ENCODE peak calls at places on chromosomes 4 and X, in five cellular contexts. One of them, this sample, is unnamed.

GRCh38 chr4:80710748-80711451 is 319.6 kb upstream of the BMP3 start:
- DNase-seq in RWPE1: no peak
- DNase-seq in amygdala: no peak
- DNase-seq in activated T-helper 1 cell treated with Interleukin-2 at 50 U/mL for 16 hours: no peak
- DNase-seq in stimulated activated CD4-positive, alpha-beta T cell treated with anti-CD3 and anti-CD28 coated beads, Interleukin-1b, Interleukin-23, amount 100 ng/mL, for 4 hours: no peak
- DNase-seq in this sample: no peak

GRCh38 chr4:43277003-43277402 is 384.5 kb downstream of the GRXCR1 start:
- DNase-seq in stimulated activated CD4-positive, alpha-beta T cell treated with anti-CD3 and anti-CD28 coated beads, Interleukin-1b, Interleukin-23, amount 100 ng/mL, for 4 hours: no peak
- DNase-seq in RWPE1: peak
- DNase-seq in activated T-helper 1 cell treated with Interleukin-2 at 50 U/mL for 16 hours: no peak
- DNase-seq in amygdala: no peak
- DNase-seq in this sample: no peak

GRCh38 chrX:31224321-31225012 is 152.6 kb upstream of the FTHL17 start:
- DNase-seq in RWPE1: no peak
- DNase-seq in amygdala: no peak
- DNase-seq in stimulated activated CD4-positive, alpha-beta T cell treated with anti-CD3 and anti-CD28 coated beads, Interleukin-1b, Interleukin-23, amount 100 ng/mL, for 4 hours: no peak
- DNase-seq in activated T-helper 1 cell treated with Interleukin-2 at 50 U/mL for 16 hours: no peak
- DNase-seq in this sample: no peak

GRCh38 chr4:23999714-24000113 is 109.9 kb upstream of the PPARGC1A start:
- DNase-seq in amygdala: no peak
- DNase-seq in activated T-helper 1 cell treated with Interleukin-2 at 50 U/mL for 16 hours: no peak
- DNase-seq in stimulated activated CD4-positive, alpha-beta T cell treated with anti-CD3 and anti-CD28 coated beads, Interleukin-1b, Interleukin-23, amount 100 ng/mL, for 4 hours: no peak
- DNase-seq in RWPE1: peak
- DNase-seq in this sample: no peak

GRCh38 chr4:1727117-1728031 is 6.1 kb downstream of the TACC3 start:
- DNase-seq in RWPE1: peak
- DNase-seq in amygdala: no peak
- DNase-seq in activated T-helper 1 cell treated with Interleukin-2 at 50 U/mL for 16 hours: no peak
- DNase-seq in stimulated activated CD4-positive, alpha-beta T cell treated with anti-CD3 and anti-CD28 coated beads, Interleukin-1b, Interleukin-23, amount 100 ng/mL, for 4 hours: no peak
- DNase-seq in this sample: no peak

GRCh38 chr4:85825937-85826678 is 351.2 kb downstream of the ARHGAP24 start:
- DNase-seq in activated T-helper 1 cell treated with Interleukin-2 at 50 U/mL for 16 hours: no peak
- DNase-seq in stimulated activated CD4-positive, alpha-beta T cell treated with anti-CD3 and anti-CD28 coated beads, Interleukin-1b, Interleukin-23, amount 100 ng/mL, for 4 hours: no peak
- DNase-seq in amygdala: no peak
- DNase-seq in RWPE1: no peak
- DNase-seq in this sample: no peak

GRCh38 chrX:18424482-18425198 is 768 bp upstream of the CDKL5 start:
- DNase-seq in stimulated activated CD4-positive, alpha-beta T cell treated with anti-CD3 and anti-CD28 coated beads, Interleukin-1b, Interleukin-23, amount 100 ng/mL, for 4 hours: no peak
- DNase-seq in RWPE1: no peak
- DNase-seq in amygdala: no peak
- DNase-seq in activated T-helper 1 cell treated with Interleukin-2 at 50 U/mL for 16 hours: peak
- DNase-seq in this sample: no peak

GRCh38 chr4:99615210-99615834 is 40.7 kb downstream of the MTTP start:
- DNase-seq in stimulated activated CD4-positive, alpha-beta T cell treated with anti-CD3 and anti-CD28 coated beads, Interleukin-1b, Interleukin-23, amount 100 ng/mL, for 4 hours: no peak
- DNase-seq in activated T-helper 1 cell treated with Interleukin-2 at 50 U/mL for 16 hours: no peak
- DNase-seq in amygdala: no peak
- DNase-seq in RWPE1: no peak
- DNase-seq in this sample: no peak

GRCh38 chrX:42128587-42128986 is 205.2 kb upstream of the CASK start:
- DNase-seq in stimulated activated CD4-positive, alpha-beta T cell treated with anti-CD3 and anti-CD28 coated beads, Interleukin-1b, Interleukin-23, amount 100 ng/mL, for 4 hours: no peak
- DNase-seq in activated T-helper 1 cell treated with Interleukin-2 at 50 U/mL for 16 hours: no peak
- DNase-seq in amygdala: no peak
- DNase-seq in RWPE1: no peak
- DNase-seq in this sample: no peak

GRCh38 chr4:83207497-83208105 is 77.0 kb downstream of the COQ2 start:
- DNase-seq in amygdala: no peak
- DNase-seq in stimulated activated CD4-positive, alpha-beta T cell treated with anti-CD3 and anti-CD28 coated beads, Interleukin-1b, Interleukin-23, amount 100 ng/mL, for 4 hours: no peak
- DNase-seq in activated T-helper 1 cell treated with Interleukin-2 at 50 U/mL for 16 hours: no peak
- DNase-seq in RWPE1: peak
- DNase-seq in this sample: no peak

GRCh38 chrX:44344194-44344593 is 722 bp upstream of the EFHC2 start:
- DNase-seq in stimulated activated CD4-positive, alpha-beta T cell treated with anti-CD3 and anti-CD28 coated beads, Interleukin-1b, Interleukin-23, amount 100 ng/mL, for 4 hours: peak
- DNase-seq in RWPE1: no peak
- DNase-seq in activated T-helper 1 cell treated with Interleukin-2 at 50 U/mL for 16 hours: peak
- DNase-seq in amygdala: no peak
- DNase-seq in this sample: no peak

GRCh38 chrX:155592331-155592730 is 20.4 kb downstream of the TMLHE start:
- DNase-seq in stimulated activated CD4-positive, alpha-beta T cell treated with anti-CD3 and anti-CD28 coated beads, Interleukin-1b, Interleukin-23, amount 100 ng/mL, for 4 hours: no peak
- DNase-seq in RWPE1: no peak
- DNase-seq in activated T-helper 1 cell treated with Interleukin-2 at 50 U/mL for 16 hours: no peak
- DNase-seq in amygdala: no peak
- DNase-seq in this sample: no peak

GRCh38 chr4:123127865-123128264 is 205.5 kb upstream of the NUDT6 start:
- DNase-seq in stimulated activated CD4-positive, alpha-beta T cell treated with anti-CD3 and anti-CD28 coated beads, Interleukin-1b, Interleukin-23, amount 100 ng/mL, for 4 hours: no peak
- DNase-seq in amygdala: no peak
- DNase-seq in activated T-helper 1 cell treated with Interleukin-2 at 50 U/mL for 16 hours: no peak
- DNase-seq in RWPE1: peak
- DNase-seq in this sample: no peak

GRCh38 chr4:40648742-40649281 is 19.1 kb upstream of the RBM47 start:
- DNase-seq in RWPE1: no peak
- DNase-seq in activated T-helper 1 cell treated with Interleukin-2 at 50 U/mL for 16 hours: no peak
- DNase-seq in stimulated activated CD4-positive, alpha-beta T cell treated with anti-CD3 and anti-CD28 coated beads, Interleukin-1b, Interleukin-23, amount 100 ng/mL, for 4 hours: no peak
- DNase-seq in amygdala: no peak
- DNase-seq in this sample: no peak

GRCh38 chrX:153499876-153500275 is 5.1 kb downstream of the BGN start:
- DNase-seq in stimulated activated CD4-positive, alpha-beta T cell treated with anti-CD3 and anti-CD28 coated beads, Interleukin-1b, Interleukin-23, amount 100 ng/mL, for 4 hours: no peak
- DNase-seq in RWPE1: no peak
- DNase-seq in amygdala: peak
- DNase-seq in activated T-helper 1 cell treated with Interleukin-2 at 50 U/mL for 16 hours: no peak
- DNase-seq in this sample: peak

GRCh38 chr4:146382194-146382593 is 139.5 kb downstream of the SLC10A7 start:
- DNase-seq in amygdala: no peak
- DNase-seq in activated T-helper 1 cell treated with Interleukin-2 at 50 U/mL for 16 hours: no peak
- DNase-seq in RWPE1: no peak
- DNase-seq in stimulated activated CD4-positive, alpha-beta T cell treated with anti-CD3 and anti-CD28 coated beads, Interleukin-1b, Interleukin-23, amount 100 ng/mL, for 4 hours: no peak
- DNase-seq in this sample: no peak

GRCh38 chr4:55132775-55133174 is 7.4 kb upstream of the KDR start:
- DNase-seq in amygdala: no peak
- DNase-seq in activated T-helper 1 cell treated with Interleukin-2 at 50 U/mL for 16 hours: no peak
- DNase-seq in stimulated activated CD4-positive, alpha-beta T cell treated with anti-CD3 and anti-CD28 coated beads, Interleukin-1b, Interleukin-23, amount 100 ng/mL, for 4 hours: no peak
- DNase-seq in RWPE1: no peak
- DNase-seq in this sample: no peak

GRCh38 chr4:155405059-155405458 is 28.3 kb upstream of the MAP9 start:
- DNase-seq in RWPE1: no peak
- DNase-seq in stimulated activated CD4-positive, alpha-beta T cell treated with anti-CD3 and anti-CD28 coated beads, Interleukin-1b, Interleukin-23, amount 100 ng/mL, for 4 hours: no peak
- DNase-seq in activated T-helper 1 cell treated with Interleukin-2 at 50 U/mL for 16 hours: no peak
- DNase-seq in amygdala: no peak
- DNase-seq in this sample: no peak

GRCh38 chr4:155478336-155478825 is 101.6 kb upstream of the MAP9 start:
- DNase-seq in amygdala: no peak
- DNase-seq in stimulated activated CD4-positive, alpha-beta T cell treated with anti-CD3 and anti-CD28 coated beads, Interleukin-1b, Interleukin-23, amount 100 ng/mL, for 4 hours: no peak
- DNase-seq in RWPE1: no peak
- DNase-seq in activated T-helper 1 cell treated with Interleukin-2 at 50 U/mL for 16 hours: no peak
- DNase-seq in this sample: no peak

GRCh38 chr4:54061873-54062272 is 2.5 kb downstream of the CHIC2 start:
- DNase-seq in activated T-helper 1 cell treated with Interleukin-2 at 50 U/mL for 16 hours: no peak
- DNase-seq in stimulated activated CD4-positive, alpha-beta T cell treated with anti-CD3 and anti-CD28 coated beads, Interleukin-1b, Interleukin-23, amount 100 ng/mL, for 4 hours: no peak
- DNase-seq in amygdala: no peak
- DNase-seq in RWPE1: no peak
- DNase-seq in this sample: no peak

GRCh38 chrX:72366178-72366577 is 60.5 kb upstream of the CITED1 start:
- DNase-seq in amygdala: no peak
- DNase-seq in RWPE1: no peak
- DNase-seq in stimulated activated CD4-positive, alpha-beta T cell treated with anti-CD3 and anti-CD28 coated beads, Interleukin-1b, Interleukin-23, amount 100 ng/mL, for 4 hours: no peak
- DNase-seq in activated T-helper 1 cell treated with Interleukin-2 at 50 U/mL for 16 hours: no peak
- DNase-seq in this sample: no peak

GRCh38 chr4:83866821-83867220 is 330.9 kb downstream of the GPAT3 start:
- DNase-seq in amygdala: no peak
- DNase-seq in RWPE1: no peak
- DNase-seq in stimulated activated CD4-positive, alpha-beta T cell treated with anti-CD3 and anti-CD28 coated beads, Interleukin-1b, Interleukin-23, amount 100 ng/mL, for 4 hours: no peak
- DNase-seq in activated T-helper 1 cell treated with Interleukin-2 at 50 U/mL for 16 hours: no peak
- DNase-seq in this sample: no peak

GRCh38 chrX:96314974-96315373 is 369.7 kb upstream of the DIAPH2 start:
- DNase-seq in activated T-helper 1 cell treated with Interleukin-2 at 50 U/mL for 16 hours: no peak
- DNase-seq in amygdala: no peak
- DNase-seq in RWPE1: peak
- DNase-seq in stimulated activated CD4-positive, alpha-beta T cell treated with anti-CD3 and anti-CD28 coated beads, Interleukin-1b, Interleukin-23, amount 100 ng/mL, for 4 hours: no peak
- DNase-seq in this sample: no peak

GRCh38 chrX:1719270-1719669 is 104.4 kb downstream of the ASMT start:
- DNase-seq in stimulated activated CD4-positive, alpha-beta T cell treated with anti-CD3 and anti-CD28 coated beads, Interleukin-1b, Interleukin-23, amount 100 ng/mL, for 4 hours: no peak
- DNase-seq in RWPE1: no peak
- DNase-seq in activated T-helper 1 cell treated with Interleukin-2 at 50 U/mL for 16 hours: no peak
- DNase-seq in amygdala: no peak
- DNase-seq in this sample: no peak

GRCh38 chr4:165101641-165102040 is 11.0 kb downstream of the TMEM192 start:
- DNase-seq in activated T-helper 1 cell treated with Interleukin-2 at 50 U/mL for 16 hours: no peak
- DNase-seq in stimulated activated CD4-positive, alpha-beta T cell treated with anti-CD3 and anti-CD28 coated beads, Interleukin-1b, Interleukin-23, amount 100 ng/mL, for 4 hours: no peak
- DNase-seq in amygdala: no peak
- DNase-seq in RWPE1: no peak
- DNase-seq in this sample: no peak

GRCh38 chr4:79272761-79273160 is 53.1 kb downstream of the NAA11 start:
- DNase-seq in activated T-helper 1 cell treated with Interleukin-2 at 50 U/mL for 16 hours: no peak
- DNase-seq in stimulated activated CD4-positive, alpha-beta T cell treated with anti-CD3 and anti-CD28 coated beads, Interleukin-1b, Interleukin-23, amount 100 ng/mL, for 4 hours: no peak
- DNase-seq in amygdala: no peak
- DNase-seq in RWPE1: no peak
- DNase-seq in this sample: no peak

GRCh38 chr4:175614880-175615279 is 197.2 kb downstream of the GPM6A start:
- DNase-seq in RWPE1: no peak
- DNase-seq in amygdala: no peak
- DNase-seq in stimulated activated CD4-positive, alpha-beta T cell treated with anti-CD3 and anti-CD28 coated beads, Interleukin-1b, Interleukin-23, amount 100 ng/mL, for 4 hours: no peak
- DNase-seq in activated T-helper 1 cell treated with Interleukin-2 at 50 U/mL for 16 hours: no peak
- DNase-seq in this sample: no peak

GRCh38 chr4:3529363-3529762 is 2.9 kb downstream of the LRPAP1 start:
- DNase-seq in activated T-helper 1 cell treated with Interleukin-2 at 50 U/mL for 16 hours: no peak
- DNase-seq in RWPE1: no peak
- DNase-seq in amygdala: no peak
- DNase-seq in stimulated activated CD4-positive, alpha-beta T cell treated with anti-CD3 and anti-CD28 coated beads, Interleukin-1b, Interleukin-23, amount 100 ng/mL, for 4 hours: no peak
- DNase-seq in this sample: no peak

GRCh38 chrX:153967536-153968214 is 3.9 kb downstream of the HCFC1 start:
- DNase-seq in activated T-helper 1 cell treated with Interleukin-2 at 50 U/mL for 16 hours: no peak
- DNase-seq in amygdala: no peak
- DNase-seq in stimulated activated CD4-positive, alpha-beta T cell treated with anti-CD3 and anti-CD28 coated beads, Interleukin-1b, Interleukin-23, amount 100 ng/mL, for 4 hours: no peak
- DNase-seq in RWPE1: no peak
- DNase-seq in this sample: no peak

GRCh38 chrX:64570204-64570603 is 175.0 kb upstream of the MTMR8 start:
- DNase-seq in stimulated activated CD4-positive, alpha-beta T cell treated with anti-CD3 and anti-CD28 coated beads, Interleukin-1b, Interleukin-23, amount 100 ng/mL, for 4 hours: no peak
- DNase-seq in activated T-helper 1 cell treated with Interleukin-2 at 50 U/mL for 16 hours: no peak
- DNase-seq in amygdala: no peak
- DNase-seq in RWPE1: no peak
- DNase-seq in this sample: no peak

GRCh38 chr4:72397314-72397713 is 171.7 kb downstream of the ADAMTS3 start:
- DNase-seq in activated T-helper 1 cell treated with Interleukin-2 at 50 U/mL for 16 hours: no peak
- DNase-seq in RWPE1: no peak
- DNase-seq in amygdala: no peak
- DNase-seq in stimulated activated CD4-positive, alpha-beta T cell treated with anti-CD3 and anti-CD28 coated beads, Interleukin-1b, Interleukin-23, amount 100 ng/mL, for 4 hours: no peak
- DNase-seq in this sample: no peak

GRCh38 chr4:106809083-106809482 is 227.0 kb downstream of the DKK2 start:
- DNase-seq in activated T-helper 1 cell treated with Interleukin-2 at 50 U/mL for 16 hours: no peak
- DNase-seq in stimulated activated CD4-positive, alpha-beta T cell treated with anti-CD3 and anti-CD28 coated beads, Interleukin-1b, Interleukin-23, amount 100 ng/mL, for 4 hours: no peak
- DNase-seq in amygdala: no peak
- DNase-seq in RWPE1: peak
- DNase-seq in this sample: no peak

GRCh38 chrX:3268804-3269203 is 77.6 kb downstream of the MXRA5 start:
- DNase-seq in amygdala: no peak
- DNase-seq in stimulated activated CD4-positive, alpha-beta T cell treated with anti-CD3 and anti-CD28 coated beads, Interleukin-1b, Interleukin-23, amount 100 ng/mL, for 4 hours: no peak
- DNase-seq in activated T-helper 1 cell treated with Interleukin-2 at 50 U/mL for 16 hours: no peak
- DNase-seq in RWPE1: peak
- DNase-seq in this sample: no peak

GRCh38 chrX:84320023-84320422 is 132.0 kb upstream of the RPS6KA6 start:
- DNase-seq in activated T-helper 1 cell treated with Interleukin-2 at 50 U/mL for 16 hours: no peak
- DNase-seq in stimulated activated CD4-positive, alpha-beta T cell treated with anti-CD3 and anti-CD28 coated beads, Interleukin-1b, Interleukin-23, amount 100 ng/mL, for 4 hours: no peak
- DNase-seq in amygdala: no peak
- DNase-seq in RWPE1: no peak
- DNase-seq in this sample: no peak

This sample was measured in occipital lobe.